ENCODE peak calls at places on chromosome 11, in eight cellular contexts. One of them, this sample, is unnamed.

GRCh38 chr11:72528121-72528520 is 93.8 kb upstream of the CLPB start:
- DNase-seq in RWPE1: no peak
- DNase-seq in H9: no peak
- DNase-seq in AG10803: peak
- DNase-seq in mammary epithelial cell: peak
- DNase-seq in upper lobe of right lung: no peak
- DNase-seq in HL-60: no peak
- DNase-seq in retinal pigment epithelial cell: no peak
- DNase-seq in this sample: no peak

GRCh38 chr11:64763804-64764611 is 4.2 kb upstream of the PYGM start:
- DNase-seq in RWPE1: no peak
- DNase-seq in H9: no peak
- DNase-seq in AG10803: no peak
- DNase-seq in mammary epithelial cell: no peak
- DNase-seq in upper lobe of right lung: peak
- DNase-seq in HL-60: peak
- DNase-seq in retinal pigment epithelial cell: no peak
- DNase-seq in this sample: no peak

GRCh38 chr11:27205269-27205668 is 157.7 kb downstream of the CCDC34 start:
- DNase-seq in RWPE1: no peak
- DNase-seq in H9: no peak
- DNase-seq in AG10803: peak
- DNase-seq in mammary epithelial cell: no peak
- DNase-seq in upper lobe of right lung: no peak
- DNase-seq in HL-60: no peak
- DNase-seq in retinal pigment epithelial cell: no peak
- DNase-seq in this sample: no peak

GRCh38 chr11:116276051-116277044 is 496.4 kb downstream of the BUD13 start:
- DNase-seq in RWPE1: peak
- DNase-seq in H9: peak
- DNase-seq in AG10803: peak
- DNase-seq in mammary epithelial cell: peak
- DNase-seq in upper lobe of right lung: peak
- DNase-seq in HL-60: peak
- DNase-seq in retinal pigment epithelial cell: no peak
- DNase-seq in this sample: peak

GRCh38 chr11:33670250-33671011 is 30.2 kb downstream of the C11orf91 start:
- DNase-seq in RWPE1: no peak
- DNase-seq in H9: no peak
- DNase-seq in AG10803: peak
- DNase-seq in mammary epithelial cell: peak
- DNase-seq in upper lobe of right lung: no peak
- DNase-seq in HL-60: no peak
- DNase-seq in retinal pigment epithelial cell: no peak
- DNase-seq in this sample: no peak

GRCh38 chr11:34240150-34240494 is 117.7 kb downstream of the ABTB2 start:
- DNase-seq in RWPE1: no peak
- DNase-seq in H9: no peak
- DNase-seq in AG10803: no peak
- DNase-seq in mammary epithelial cell: no peak
- DNase-seq in upper lobe of right lung: no peak
- DNase-seq in HL-60: no peak
- DNase-seq in retinal pigment epithelial cell: no peak
- DNase-seq in this sample: no peak

GRCh38 chr11:47512701-47513100 is 40.2 kb downstream of the CELF1 start:
- DNase-seq in RWPE1: no peak
- DNase-seq in H9: no peak
- DNase-seq in AG10803: no peak
- DNase-seq in mammary epithelial cell: no peak
- DNase-seq in upper lobe of right lung: no peak
- DNase-seq in HL-60: no peak
- DNase-seq in retinal pigment epithelial cell: no peak
- DNase-seq in this sample: no peak

GRCh38 chr11:3155691-3156258 is 9.3 kb downstream of the OSBPL5 start:
- DNase-seq in RWPE1: no peak
- DNase-seq in H9: no peak
- DNase-seq in AG10803: peak
- DNase-seq in mammary epithelial cell: no peak
- DNase-seq in upper lobe of right lung: peak
- DNase-seq in HL-60: no peak
- DNase-seq in retinal pigment epithelial cell: no peak
- DNase-seq in this sample: no peak

GRCh38 chr11:6570691-6571427 is 32.6 kb downstream of the RRP8 start:
- DNase-seq in RWPE1: no peak
- DNase-seq in H9: peak
- DNase-seq in AG10803: no peak
- DNase-seq in mammary epithelial cell: no peak
- DNase-seq in upper lobe of right lung: no peak
- DNase-seq in HL-60: no peak
- DNase-seq in retinal pigment epithelial cell: no peak
- DNase-seq in this sample: no peak
- TF ChIP-seq CTCF in RWPE1: no peak
- TF ChIP-seq CTCF in H9: no peak
- TF ChIP-seq CTCF in AG10803: no peak
- TF ChIP-seq CTCF in mammary epithelial cell: no peak
- TF ChIP-seq CTCF in upper lobe of right lung: no peak
- TF ChIP-seq CTCF in HL-60: no peak
- TF ChIP-seq CTCF in retinal pigment epithelial cell: no peak
- TF ChIP-seq CTCF in this sample: peak

GRCh38 chr11:63343130-63343529 is 26.5 kb upstream of the SLC22A9 start:
- DNase-seq in RWPE1: no peak
- DNase-seq in H9: no peak
- DNase-seq in AG10803: no peak
- DNase-seq in mammary epithelial cell: no peak
- DNase-seq in upper lobe of right lung: no peak
- DNase-seq in HL-60: no peak
- DNase-seq in retinal pigment epithelial cell: no peak
- DNase-seq in this sample: no peak
- TF ChIP-seq CTCF in RWPE1: no peak
- TF ChIP-seq CTCF in H9: no peak
- TF ChIP-seq CTCF in AG10803: no peak
- TF ChIP-seq CTCF in mammary epithelial cell: no peak
- TF ChIP-seq CTCF in upper lobe of right lung: no peak
- TF ChIP-seq CTCF in HL-60: no peak
- TF ChIP-seq CTCF in retinal pigment epithelial cell: no peak
- TF ChIP-seq CTCF in this sample: no peak

GRCh38 chr11:117820071-117820470 is 4.5 kb downstream of the FXYD2 start:
- DNase-seq in RWPE1: no peak
- DNase-seq in H9: no peak
- DNase-seq in AG10803: no peak
- DNase-seq in mammary epithelial cell: no peak
- DNase-seq in upper lobe of right lung: no peak
- DNase-seq in HL-60: no peak
- DNase-seq in retinal pigment epithelial cell: no peak
- DNase-seq in this sample: no peak

GRCh38 chr11:117816846-117817212 is 7.7 kb downstream of the FXYD2 start:
- DNase-seq in RWPE1: no peak
- DNase-seq in H9: no peak
- DNase-seq in AG10803: no peak
- DNase-seq in mammary epithelial cell: no peak
- DNase-seq in upper lobe of right lung: no peak
- DNase-seq in HL-60: peak
- DNase-seq in retinal pigment epithelial cell: no peak
- DNase-seq in this sample: no peak

GRCh38 chr11:117819096-117820040 is 5.2 kb downstream of the FXYD2 start:
- DNase-seq in RWPE1: no peak
- DNase-seq in H9: peak
- DNase-seq in AG10803: peak
- DNase-seq in mammary epithelial cell: peak
- DNase-seq in upper lobe of right lung: no peak
- DNase-seq in HL-60: peak
- DNase-seq in retinal pigment epithelial cell: no peak
- DNase-seq in this sample: no peak

GRCh38 chr11:117817213-117818035 is 7.1 kb downstream of the FXYD2 start:
- DNase-seq in RWPE1: peak
- DNase-seq in H9: peak
- DNase-seq in AG10803: peak
- DNase-seq in mammary epithelial cell: peak
- DNase-seq in upper lobe of right lung: peak
- DNase-seq in HL-60: peak
- DNase-seq in retinal pigment epithelial cell: no peak
- DNase-seq in this sample: peak

DNA sequence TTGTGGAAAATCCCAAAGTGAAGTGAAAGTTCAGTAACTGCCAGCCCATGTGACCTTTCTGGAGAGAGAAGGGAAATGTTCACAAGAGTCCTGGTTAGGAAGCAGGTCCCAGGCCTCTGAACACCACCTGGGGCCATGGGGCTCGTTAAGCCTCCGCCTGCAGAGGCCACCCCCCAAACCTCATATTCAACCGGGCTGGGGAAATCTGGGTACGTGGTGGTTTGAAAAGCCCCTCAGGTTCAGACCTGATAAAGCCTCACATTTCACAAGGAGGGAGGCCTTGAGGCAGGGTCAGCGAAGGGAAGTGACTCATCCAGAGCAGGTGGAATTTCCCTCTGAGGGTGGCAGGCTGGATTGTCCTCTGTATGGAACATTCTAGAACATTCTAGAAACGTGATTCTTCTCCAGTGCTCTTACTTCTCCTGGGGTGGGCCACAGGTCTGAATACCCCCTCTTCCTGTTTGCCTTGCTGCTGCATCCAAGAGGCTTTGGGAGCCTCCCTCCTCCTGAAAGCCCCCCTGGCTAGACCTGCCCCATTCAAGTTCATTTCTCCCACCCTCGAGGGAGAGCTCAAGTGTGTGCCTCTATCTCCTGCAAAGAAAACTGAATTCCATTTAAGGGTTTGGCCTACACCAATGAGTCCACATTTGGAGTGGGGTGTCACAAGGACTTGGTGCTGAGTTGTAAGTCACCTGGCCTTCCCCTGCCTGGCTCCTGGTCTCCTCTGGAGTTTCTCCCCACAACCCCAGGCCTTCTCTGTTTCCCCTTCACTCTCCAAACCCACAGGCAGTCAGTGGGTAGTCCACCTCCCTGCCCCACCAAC is 6.3 kb downstream of the FXYD2 start:
- DNase-seq in RWPE1: peak
- DNase-seq in H9: no peak
- DNase-seq in AG10803: no peak
- DNase-seq in mammary epithelial cell: peak
- DNase-seq in upper lobe of right lung: no peak
- DNase-seq in HL-60: no peak
- DNase-seq in retinal pigment epithelial cell: no peak
- DNase-seq in this sample: peak
- TF ChIP-seq CTCF in RWPE1: peak
- TF ChIP-seq CTCF in H9: no peak
- TF ChIP-seq CTCF in AG10803: no peak
- TF ChIP-seq CTCF in mammary epithelial cell: no peak
- TF ChIP-seq CTCF in upper lobe of right lung: no peak
- TF ChIP-seq CTCF in HL-60: no peak
- TF ChIP-seq CTCF in retinal pigment epithelial cell: no peak
- TF ChIP-seq CTCF in this sample: no peak

GRCh38 chr11:112795142-112795815 is 165.9 kb upstream of the NCAM1 start:
- DNase-seq in RWPE1: peak
- DNase-seq in H9: peak
- DNase-seq in AG10803: peak
- DNase-seq in mammary epithelial cell: peak
- DNase-seq in upper lobe of right lung: no peak
- DNase-seq in HL-60: peak
- DNase-seq in retinal pigment epithelial cell: no peak
- DNase-seq in this sample: no peak
- TF ChIP-seq CTCF in RWPE1: peak
- TF ChIP-seq CTCF in H9: peak
- TF ChIP-seq CTCF in AG10803: peak
- TF ChIP-seq CTCF in mammary epithelial cell: peak
- TF ChIP-seq CTCF in upper lobe of right lung: peak
- TF ChIP-seq CTCF in HL-60: peak
- TF ChIP-seq CTCF in retinal pigment epithelial cell: peak
- TF ChIP-seq CTCF in this sample: peak

GRCh38 chr11:1382831-1383607 is 6.7 kb upstream of the BRSK2 start:
- DNase-seq in RWPE1: peak
- DNase-seq in H9: peak
- DNase-seq in AG10803: peak
- DNase-seq in mammary epithelial cell: peak
- DNase-seq in upper lobe of right lung: peak
- DNase-seq in HL-60: peak
- DNase-seq in retinal pigment epithelial cell: peak
- DNase-seq in this sample: no peak
- TF ChIP-seq CTCF in RWPE1: no peak
- TF ChIP-seq CTCF in H9: no peak
- TF ChIP-seq CTCF in AG10803: no peak
- TF ChIP-seq CTCF in mammary epithelial cell: no peak
- TF ChIP-seq CTCF in upper lobe of right lung: no peak
- TF ChIP-seq CTCF in HL-60: no peak
- TF ChIP-seq CTCF in retinal pigment epithelial cell: no peak
- TF ChIP-seq CTCF in this sample: no peak

DNA sequence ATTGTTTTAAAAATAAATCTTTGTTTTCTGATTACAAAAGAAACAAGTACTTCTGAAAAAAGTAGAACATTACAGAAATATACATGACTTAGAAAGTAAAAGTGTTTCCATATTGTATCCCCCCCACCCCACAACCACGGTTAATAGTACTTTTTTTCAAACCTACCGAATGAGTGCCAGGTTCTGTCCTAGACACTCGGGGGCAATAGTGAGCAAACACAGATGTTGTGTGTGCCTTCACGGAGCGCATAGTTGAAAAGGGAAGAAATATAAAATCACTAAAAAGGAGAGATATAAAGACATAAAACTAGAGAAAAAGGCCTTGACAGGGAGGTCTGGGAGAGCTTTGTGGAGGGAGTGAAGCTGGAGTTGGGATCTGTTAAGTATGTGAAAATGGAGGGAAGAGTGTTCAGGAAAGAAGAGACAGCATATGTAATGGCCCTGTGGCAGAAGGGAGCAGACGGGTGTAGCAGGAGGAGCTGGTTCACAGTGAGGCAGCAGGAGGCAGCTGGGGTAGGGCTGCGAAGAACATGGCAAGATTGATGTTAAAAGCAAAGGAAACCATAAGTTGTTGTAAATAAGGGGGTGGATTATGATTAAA is 42.1 kb upstream of the ALX4 start:
- DNase-seq in RWPE1: no peak
- DNase-seq in H9: no peak
- DNase-seq in AG10803: no peak
- DNase-seq in mammary epithelial cell: no peak
- DNase-seq in upper lobe of right lung: peak
- DNase-seq in HL-60: peak
- DNase-seq in retinal pigment epithelial cell: no peak
- DNase-seq in this sample: no peak
- TF ChIP-seq CTCF in RWPE1: no peak
- TF ChIP-seq CTCF in H9: peak
- TF ChIP-seq CTCF in AG10803: no peak
- TF ChIP-seq CTCF in mammary epithelial cell: peak
- TF ChIP-seq CTCF in upper lobe of right lung: peak
- TF ChIP-seq CTCF in HL-60: no peak
- TF ChIP-seq CTCF in retinal pigment epithelial cell: peak
- TF ChIP-seq CTCF in this sample: peak